ENCODE peak calls at places on chromosomes 12 and 14, in seven cellular contexts. One of them, this sample, is unnamed.

GRCh38 chr12:3041558-3042164 is 35.5 kb upstream of the TSPAN9 start:
- DNase-seq in germinal center: peak
- DNase-seq in esophagus squamous epithelium: no peak
- DNase-seq in HuH-7.5: peak
- DNase-seq in GM06990: peak
- DNase-seq in activated B cell treated with CpG ODN at 0.5 μM for 24 hours: no peak
- DNase-seq in T47D: peak
- DNase-seq in this sample: peak

GRCh38 chr14:54715244-54715643 is 148.3 kb downstream of the SAMD4A start:
- DNase-seq in GM06990: no peak
- DNase-seq in activated B cell treated with CpG ODN at 0.5 μM for 24 hours: no peak
- DNase-seq in HuH-7.5: no peak
- DNase-seq in T47D: no peak
- DNase-seq in germinal center: no peak
- DNase-seq in esophagus squamous epithelium: no peak
- DNase-seq in this sample: no peak

GRCh38 chr12:70661762-70662161 is 24.5 kb upstream of the PTPRB start:
- DNase-seq in T47D: no peak
- DNase-seq in germinal center: no peak
- DNase-seq in esophagus squamous epithelium: no peak
- DNase-seq in HuH-7.5: no peak
- DNase-seq in GM06990: no peak
- DNase-seq in activated B cell treated with CpG ODN at 0.5 μM for 24 hours: no peak
- DNase-seq in this sample: no peak

GRCh38 chr14:97413991-97414717 is 617.0 kb downstream of the VRK1 start:
- DNase-seq in esophagus squamous epithelium: no peak
- DNase-seq in germinal center: no peak
- DNase-seq in T47D: no peak
- DNase-seq in GM06990: no peak
- DNase-seq in HuH-7.5: no peak
- DNase-seq in activated B cell treated with CpG ODN at 0.5 μM for 24 hours: no peak
- DNase-seq in this sample: no peak

GRCh38 chr14:104266643-104267575 is 128.5 kb downstream of the KIF26A start:
- DNase-seq in GM06990: no peak
- DNase-seq in activated B cell treated with CpG ODN at 0.5 μM for 24 hours: peak
- DNase-seq in T47D: no peak
- DNase-seq in germinal center: no peak
- DNase-seq in HuH-7.5: no peak
- DNase-seq in esophagus squamous epithelium: no peak
- DNase-seq in this sample: no peak

GRCh38 chr14:96273629-96274028 is 17.6 kb downstream of the BDKRB1 start:
- DNase-seq in activated B cell treated with CpG ODN at 0.5 μM for 24 hours: no peak
- DNase-seq in GM06990: no peak
- DNase-seq in esophagus squamous epithelium: no peak
- DNase-seq in T47D: no peak
- DNase-seq in HuH-7.5: no peak
- DNase-seq in germinal center: no peak
- DNase-seq in this sample: no peak

GRCh38 chr14:104224516-104225281 is 86.3 kb downstream of the KIF26A start:
- DNase-seq in activated B cell treated with CpG ODN at 0.5 μM for 24 hours: no peak
- DNase-seq in T47D: no peak
- DNase-seq in HuH-7.5: no peak
- DNase-seq in GM06990: no peak
- DNase-seq in germinal center: peak
- DNase-seq in esophagus squamous epithelium: no peak
- DNase-seq in this sample: peak

GRCh38 chr12:27922591-27923139 is 49.9 kb downstream of the PTHLH start:
- DNase-seq in HuH-7.5: no peak
- DNase-seq in germinal center: no peak
- DNase-seq in GM06990: no peak
- DNase-seq in activated B cell treated with CpG ODN at 0.5 μM for 24 hours: no peak
- DNase-seq in T47D: no peak
- DNase-seq in esophagus squamous epithelium: no peak
- DNase-seq in this sample: peak

GRCh38 chr14:102775855-102776760 is 1.1 kb upstream of the TRAF3 start:
- DNase-seq in germinal center: no peak
- DNase-seq in GM06990: peak
- DNase-seq in esophagus squamous epithelium: no peak
- DNase-seq in T47D: peak
- DNase-seq in HuH-7.5: no peak
- DNase-seq in activated B cell treated with CpG ODN at 0.5 μM for 24 hours: peak
- DNase-seq in this sample: no peak

GRCh38 chr12:49983892-49984291 is 11.1 kb downstream of the AQP6 start:
- DNase-seq in GM06990: no peak
- DNase-seq in germinal center: no peak
- DNase-seq in esophagus squamous epithelium: no peak
- DNase-seq in T47D: no peak
- DNase-seq in HuH-7.5: no peak
- DNase-seq in activated B cell treated with CpG ODN at 0.5 μM for 24 hours: no peak
- DNase-seq in this sample: peak

GRCh38 chr14:61516957-61517356 is 178.4 kb upstream of the HIF1A start:
- DNase-seq in esophagus squamous epithelium: no peak
- DNase-seq in T47D: no peak
- DNase-seq in activated B cell treated with CpG ODN at 0.5 μM for 24 hours: no peak
- DNase-seq in GM06990: no peak
- DNase-seq in HuH-7.5: no peak
- DNase-seq in germinal center: no peak
- DNase-seq in this sample: no peak

GRCh38 chr14:65838565-65838964 is 426.0 kb downstream of the FUT8 start:
- DNase-seq in esophagus squamous epithelium: no peak
- DNase-seq in T47D: no peak
- DNase-seq in activated B cell treated with CpG ODN at 0.5 μM for 24 hours: no peak
- DNase-seq in GM06990: no peak
- DNase-seq in HuH-7.5: no peak
- DNase-seq in germinal center: no peak
- DNase-seq in this sample: no peak

GRCh38 chr12:6921539-6921938 is 6.2 kb upstream of the ATN1 start:
- DNase-seq in GM06990: no peak
- DNase-seq in esophagus squamous epithelium: no peak
- DNase-seq in T47D: no peak
- DNase-seq in germinal center: no peak
- DNase-seq in HuH-7.5: no peak
- DNase-seq in activated B cell treated with CpG ODN at 0.5 μM for 24 hours: no peak
- DNase-seq in this sample: no peak

GRCh38 chr12:12992418-12993175 is 7.5 kb downstream of the HEBP1 start:
- DNase-seq in GM06990: no peak
- DNase-seq in T47D: no peak
- DNase-seq in activated B cell treated with CpG ODN at 0.5 μM for 24 hours: no peak
- DNase-seq in germinal center: no peak
- DNase-seq in HuH-7.5: no peak
- DNase-seq in esophagus squamous epithelium: no peak
- DNase-seq in this sample: peak

GRCh38 chr12:107903377-107904061 is 129.0 kb downstream of the ASCL4 start:
- DNase-seq in germinal center: peak
- DNase-seq in activated B cell treated with CpG ODN at 0.5 μM for 24 hours: peak
- DNase-seq in T47D: peak
- DNase-seq in GM06990: peak
- DNase-seq in HuH-7.5: no peak
- DNase-seq in esophagus squamous epithelium: peak
- DNase-seq in this sample: peak

GRCh38 chr14:76904100-76904739 is 78.0 kb downstream of the LRRC74A start:
- DNase-seq in T47D: no peak
- DNase-seq in activated B cell treated with CpG ODN at 0.5 μM for 24 hours: no peak
- DNase-seq in esophagus squamous epithelium: no peak
- DNase-seq in GM06990: no peak
- DNase-seq in HuH-7.5: no peak
- DNase-seq in germinal center: no peak
- DNase-seq in this sample: no peak

GRCh38 chr14:93712838-93713724 is 75.2 kb downstream of the PRIMA1 start:
- DNase-seq in germinal center: no peak
- DNase-seq in activated B cell treated with CpG ODN at 0.5 μM for 24 hours: no peak
- DNase-seq in esophagus squamous epithelium: no peak
- DNase-seq in T47D: no peak
- DNase-seq in HuH-7.5: no peak
- DNase-seq in GM06990: no peak
- DNase-seq in this sample: no peak

GRCh38 chr12:57236925-57237652 is 7.6 kb downstream of the SHMT2 start:
- DNase-seq in T47D: no peak
- DNase-seq in germinal center: no peak
- DNase-seq in GM06990: no peak
- DNase-seq in esophagus squamous epithelium: no peak
- DNase-seq in HuH-7.5: peak
- DNase-seq in activated B cell treated with CpG ODN at 0.5 μM for 24 hours: no peak
- DNase-seq in this sample: no peak

GRCh38 chr12:55642275-55643068 is 5.8 kb downstream of the OR10P1 start:
- DNase-seq in esophagus squamous epithelium: no peak
- DNase-seq in GM06990: peak
- DNase-seq in HuH-7.5: no peak
- DNase-seq in T47D: no peak
- DNase-seq in germinal center: peak
- DNase-seq in activated B cell treated with CpG ODN at 0.5 μM for 24 hours: no peak
- DNase-seq in this sample: no peak

GRCh38 chr14:92425101-92425500 is 88.5 kb upstream of the RIN3 start:
- DNase-seq in activated B cell treated with CpG ODN at 0.5 μM for 24 hours: no peak
- DNase-seq in T47D: no peak
- DNase-seq in germinal center: no peak
- DNase-seq in HuH-7.5: no peak
- DNase-seq in GM06990: no peak
- DNase-seq in esophagus squamous epithelium: no peak
- DNase-seq in this sample: peak

GRCh38 chr14:52253503-52253902 is 14.0 kb upstream of the PTGDR start:
- DNase-seq in germinal center: no peak
- DNase-seq in T47D: no peak
- DNase-seq in HuH-7.5: no peak
- DNase-seq in esophagus squamous epithelium: no peak
- DNase-seq in activated B cell treated with CpG ODN at 0.5 μM for 24 hours: no peak
- DNase-seq in GM06990: no peak
- DNase-seq in this sample: no peak

GRCh38 chr14:92317511-92317910 is 5.5 kb upstream of the SLC24A4 start:
- DNase-seq in germinal center: no peak
- DNase-seq in T47D: no peak
- DNase-seq in activated B cell treated with CpG ODN at 0.5 μM for 24 hours: no peak
- DNase-seq in GM06990: no peak
- DNase-seq in HuH-7.5: no peak
- DNase-seq in esophagus squamous epithelium: no peak
- DNase-seq in this sample: no peak

GRCh38 chr14:47302121-47302520 is 373.3 kb downstream of the MDGA2 start:
- DNase-seq in HuH-7.5: no peak
- DNase-seq in germinal center: no peak
- DNase-seq in esophagus squamous epithelium: no peak
- DNase-seq in activated B cell treated with CpG ODN at 0.5 μM for 24 hours: no peak
- DNase-seq in GM06990: no peak
- DNase-seq in T47D: no peak
- DNase-seq in this sample: no peak

GRCh38 chr14:36658091-36659009 is 3.3 kb upstream of the PAX9 start:
- DNase-seq in activated B cell treated with CpG ODN at 0.5 μM for 24 hours: no peak
- DNase-seq in GM06990: no peak
- DNase-seq in T47D: no peak
- DNase-seq in esophagus squamous epithelium: no peak
- DNase-seq in HuH-7.5: no peak
- DNase-seq in germinal center: no peak
- DNase-seq in this sample: no peak

This sample was measured in dermis microvascular lymphatic vessel endothelial cell.